ENCODE peak calls at places on chromosomes 3 and 15, in eight cellular contexts. E is stimulated activated CD8-positive, alpha-beta memory T cell treated with anti-CD3 and anti-CD28 coated beads, Interleukin-15, amount 100 ng/mL, for 1 hour; T is AML-193; R is NCI-H1092; K is NCI-H446; Y is HT1080; L is NCI-H1105 treated with DMSO at 0.1 percent for 48 hours; H is foreskin melanocyte. Z is an unnamed sample.
A peak's percentile ranks its signal among the peaks of the same experiment; 100 is the strongest.

GRCh38 chr3:127369356-127369935 is 81.6 kb upstream of the PRR20G start:
- DNase-seq in T (no peak), Y (no peak), H (no peak), R (no peak), E (no peak), K (no peak), L (no peak), Z (no peak)

GRCh38 chr15:71471347-71471746 is 339.0 kb upstream of the NR2E3 start:
- DNase-seq in H (no peak), L (no peak), K (no peak), T (no peak), Y (peak; percentile 60), R (no peak), E (no peak), Z (no peak)

GRCh38 chr3:31873254-31873653 is 107.8 kb downstream of the OSBPL10 start:
- DNase-seq in T (no peak), H (no peak), E (no peak), K (no peak), Y (no peak), R (no peak), L (no peak), Z (no peak)

GRCh38 chr3:129936757-129937156 is 37.8 kb upstream of the TRH start:
- DNase-seq in R (no peak), K (no peak), T (peak; percentile 77), L (no peak), H (peak; percentile 53), E (no peak), Y (peak; percentile 80), Z (peak; percentile 51)

GRCh38 chr15:31461911-31462480 is 135.4 kb downstream of the KLF13 start:
- DNase-seq in L (no peak), Y (no peak), T (no peak), H (no peak), E (no peak), R (no peak), K (no peak), Z (no peak)

GRCh38 chr3:30970183-30970582 is 75.7 kb upstream of the GADL1 start:
- DNase-seq in Y (peak; percentile 44), R (no peak), E (no peak), H (no peak), K (no peak), L (no peak), T (peak; percentile 3), Z (peak; percentile 20)

GRCh38 chr3:195717852-195718476 is 2.8 kb upstream of the MUC20 start:
- DNase-seq in H (no peak), T (no peak), Y (no peak), L (no peak), E (no peak), R (no peak), K (no peak), Z (no peak)

GRCh38 chr15:86055688-86056087 is 24.0 kb upstream of the AGBL1 start:
- DNase-seq in K (no peak), R (no peak), H (no peak), L (peak; percentile 26), E (no peak), T (no peak), Y (no peak), Z (no peak)

GRCh38 chr3:39186692-39187151 is 5.7 kb downstream of the XIRP1 start:
- DNase-seq in K (no peak), H (no peak), L (no peak), Y (no peak), T (no peak), E (no peak), R (no peak), Z (no peak)

GRCh38 chr3:185792955-185793354 is 31.9 kb downstream of the IGF2BP2 start:
- DNase-seq in Y (no peak), K (no peak), H (no peak), L (no peak), T (no peak), E (no peak), R (no peak), Z (no peak)

GRCh38 chr3:197487911-197488391 is 67.8 kb downstream of the BDH1 start:
- DNase-seq in Y (peak; percentile 98), K (no peak), H (peak; percentile 91), L (no peak), R (peak; percentile 33), E (no peak), T (no peak), Z (peak; percentile 75)

GRCh38 chr3:23075478-23075877 is 127.6 kb upstream of the UBE2E2 start:
- DNase-seq in L (no peak), Y (no peak), H (peak; percentile 84), R (no peak), T (no peak), E (no peak), K (no peak), Z (no peak)

GRCh38 chr15:93152264-93152884 is 63.4 kb upstream of the RGMA start:
- DNase-seq in E (no peak), T (no peak), R (no peak), Y (no peak), H (no peak), K (no peak), L (no peak), Z (no peak)

GRCh38 chr15:79896131-79896633 is 632 bp downstream of the MTHFS start:
- DNase-seq in H (peak; percentile 17), K (no peak), E (no peak), Y (no peak), L (no peak), T (peak; percentile 8), R (no peak), Z (no peak)

GRCh38 chr15:80773122-80773551 is 6.0 kb upstream of the CEMIP start:
- DNase-seq in E (no peak), Y (peak; percentile 66), K (no peak), T (no peak), L (no peak), R (no peak), H (no peak), Z (no peak)

GRCh38 chr3:53236112-53236841 is 19.5 kb downstream of the TKT start:
- DNase-seq in T (peak; percentile 79), Y (peak; percentile 92), H (peak; percentile 66), K (no peak), R (no peak), L (no peak), E (no peak), Z (peak; percentile 86)

GRCh38 chr15:74406992-74407705 is 26.6 kb downstream of the SEMA7A start:
- DNase-seq in Y (peak; percentile 97), T (no peak), H (peak; percentile 20), E (no peak), K (no peak), L (no peak), R (no peak), Z (peak; percentile 32)

GRCh38 chr15:69234676-69235075 is 64.0 kb upstream of the PAQR5 start:
- DNase-seq in L (no peak), K (no peak), Y (no peak), T (no peak), H (no peak), R (no peak), E (no peak), Z (no peak)

GRCh38 chr3:39158138-39158715 is 4.8 kb upstream of the CSRNP1 start:
- DNase-seq in R (no peak), H (no peak), K (no peak), Y (no peak), E (no peak), T (no peak), L (no peak), Z (no peak)

GRCh38 chr3:139718415-139718814 is 40.6 kb upstream of the NMNAT3 start:
- DNase-seq in R (no peak), E (no peak), K (peak; percentile 55), L (no peak), H (no peak), Y (peak; percentile 50), T (no peak), Z (peak; percentile 38)

GRCh38 chr3:172709776-172710708 is 825 bp downstream of the NCEH1 start:
- DNase-seq in R (no peak), T (no peak), Y (peak; percentile 32), H (no peak), K (no peak), L (peak; percentile 52), E (no peak), Z (peak; percentile 35)

GRCh38 chr15:75995611-75996010 is 16.6 kb downstream of the NRG4 start:
- DNase-seq in E (no peak), R (no peak), K (no peak), Y (no peak), L (no peak), T (no peak), H (no peak), Z (no peak)

GRCh38 chr15:80246425-80246894 is 5.6 kb downstream of the CTXND1 start:
- DNase-seq in K (no peak), Y (peak; percentile 18), H (peak; percentile 86), T (no peak), E (no peak), R (no peak), L (no peak), Z (peak; percentile 84)

GRCh38 chr15:99614749-99615288 is 49.0 kb downstream of the MEF2A start:
- DNase-seq in T (peak; percentile 79), R (no peak), K (no peak), L (no peak), E (no peak), Y (no peak), H (no peak), Z (no peak)

GRCh38 chr3:16362781-16363180 is 97.8 kb downstream of the OXNAD1 start:
- DNase-seq in L (no peak), T (no peak), H (no peak), R (no peak), K (no peak), E (no peak), Y (no peak), Z (no peak)

GRCh38 chr15:73240864-73241499 is 127.8 kb downstream of the HCN4 start:
- DNase-seq in H (peak; percentile 32), T (peak; percentile 40), Y (peak; percentile 51), K (peak; percentile 38), E (peak; percentile 54), L (peak; percentile 61), R (peak; percentile 38), Z (peak; percentile 35)

GRCh38 chr3:177527182-177527581 is 329.9 kb upstream of the TBL1XR1 start:
- DNase-seq in L (no peak), Y (no peak), R (no peak), H (no peak), E (no peak), K (no peak), T (no peak), Z (no peak)

GRCh38 chr3:4979401-4980228 is at the start of gene BHLHE40:
- DNase-seq in R (no peak), T (no peak), L (peak; percentile 40), K (peak; percentile 72), Y (no peak), E (no peak), H (peak; percentile 52), Z (no peak)

GRCh38 chr3:183650554-183650953 is 15.1 kb downstream of the KLHL24 start:
- DNase-seq in T (no peak), H (no peak), K (no peak), R (no peak), L (no peak), Y (no peak), E (no peak), Z (no peak)

GRCh38 chr15:69990566-69991391 is 106.9 kb downstream of the TLE3 start:
- DNase-seq in H (no peak), K (no peak), Y (no peak), R (no peak), E (no peak), T (no peak), L (no peak), Z (no peak)

GRCh38 chr15:62606376-62607164 is 436.0 kb upstream of the TPM1 start:
- DNase-seq in K (no peak), T (no peak), R (no peak), L (no peak), E (no peak), H (peak; percentile 99), Y (peak; percentile 99), Z (peak; percentile 82)

GRCh38 chr15:43509002-43509922 is 8.1 kb upstream of the MAP1A start:
- DNase-seq in E (no peak), L (peak; percentile 42), R (peak; percentile 21), Y (peak; percentile 43), K (no peak), H (no peak), T (no peak), Z (no peak)

GRCh38 chr3:186783731-186784515 is 546 bp downstream of the EIF4A2 start:
- DNase-seq in T (peak; percentile 71), K (peak; percentile 66), R (peak; percentile 73), L (peak; percentile 59), E (peak; percentile 58), Y (peak; percentile 77), H (peak; percentile 70), Z (peak; percentile 63)

GRCh38 chr3:67329358-67329757 is 325.1 kb downstream of the SUCLG2 start:
- DNase-seq in K (no peak), Y (peak; percentile 17), E (no peak), L (no peak), R (no peak), H (no peak), T (no peak), Z (no peak)

Z was measured in COLO829.